ENCODE peak calls at places on chromosome 15, in four cellular contexts. One of them, this sample, is unnamed.

GRCh38 chr15:59069430-59069829 is 35.5 kb upstream of the CCNB2 start:
- DNase-seq in neural progenitor cell: no peak
- DNase-seq in Peyer's patch: no peak
- DNase-seq in brain microvascular endothelial cell: no peak
- DNase-seq in this sample: no peak

GRCh38 chr15:57503051-57503702 is 88.5 kb upstream of the MYZAP start:
- DNase-seq in neural progenitor cell: no peak
- DNase-seq in Peyer's patch: no peak
- DNase-seq in brain microvascular endothelial cell: no peak
- DNase-seq in this sample: no peak

GRCh38 chr15:42285042-42285441 is 11.8 kb upstream of the TMEM87A start:
- DNase-seq in neural progenitor cell: no peak
- DNase-seq in Peyer's patch: no peak
- DNase-seq in brain microvascular endothelial cell: no peak
- DNase-seq in this sample: no peak

GRCh38 chr15:91072162-91072561 is 27.9 kb upstream of the SV2B start:
- DNase-seq in neural progenitor cell: no peak
- DNase-seq in Peyer's patch: no peak
- DNase-seq in brain microvascular endothelial cell: no peak
- DNase-seq in this sample: no peak

GRCh38 chr15:29811691-29812383 is 10.4 kb downstream of the TJP1 start:
- DNase-seq in neural progenitor cell: no peak
- DNase-seq in Peyer's patch: no peak
- DNase-seq in brain microvascular endothelial cell: no peak
- DNase-seq in this sample: no peak

GRCh38 chr15:67783303-67783702 is 42.0 kb upstream of the SKOR1 start:
- DNase-seq in neural progenitor cell: no peak
- DNase-seq in Peyer's patch: peak; percentile 77
- DNase-seq in brain microvascular endothelial cell: no peak
- DNase-seq in this sample: no peak

GRCh38 chr15:83205725-83206324 is 1.8 kb downstream of the HDGFL3 start:
- DNase-seq in neural progenitor cell: no peak
- DNase-seq in Peyer's patch: no peak
- DNase-seq in brain microvascular endothelial cell: peak; percentile 93
- DNase-seq in this sample: no peak

GRCh38 chr15:68696532-68697363 is 118.0 kb downstream of the CORO2B start:
- DNase-seq in neural progenitor cell: no peak
- DNase-seq in Peyer's patch: no peak
- DNase-seq in brain microvascular endothelial cell: no peak
- DNase-seq in this sample: no peak

GRCh38 chr15:75712668-75713337 is at the start of gene CSPG4:
- DNase-seq in neural progenitor cell: peak; percentile 75
- DNase-seq in Peyer's patch: no peak
- DNase-seq in brain microvascular endothelial cell: peak; percentile 39
- DNase-seq in this sample: no peak

GRCh38 chr15:58179206-58179605 is 41.0 kb downstream of the AQP9 start:
- DNase-seq in neural progenitor cell: no peak
- DNase-seq in Peyer's patch: no peak
- DNase-seq in brain microvascular endothelial cell: no peak
- DNase-seq in this sample: no peak

GRCh38 chr15:25864966-25865365 is 1.8 kb upstream of the ATP10A start:
- DNase-seq in neural progenitor cell: no peak
- DNase-seq in Peyer's patch: no peak
- DNase-seq in brain microvascular endothelial cell: no peak
- DNase-seq in this sample: no peak

GRCh38 chr15:95265419-95265997 is 1034.1 kb downstream of the MCTP2 start:
- DNase-seq in neural progenitor cell: no peak
- DNase-seq in Peyer's patch: no peak
- DNase-seq in brain microvascular endothelial cell: no peak
- DNase-seq in this sample: no peak

GRCh38 chr15:42444415-42445063 is 46.4 kb downstream of the ZNF106 start:
- DNase-seq in neural progenitor cell: no peak
- DNase-seq in Peyer's patch: no peak
- DNase-seq in brain microvascular endothelial cell: no peak
- DNase-seq in this sample: no peak

GRCh38 chr15:39127925-39128617 is 452.8 kb upstream of the THBS1 start:
- DNase-seq in neural progenitor cell: peak; percentile 16
- DNase-seq in Peyer's patch: no peak
- DNase-seq in brain microvascular endothelial cell: peak; percentile 91
- DNase-seq in this sample: no peak

GRCh38 chr15:45548753-45549520 is 26.4 kb upstream of the SLC30A4 start:
- DNase-seq in neural progenitor cell: no peak
- DNase-seq in Peyer's patch: no peak
- DNase-seq in brain microvascular endothelial cell: no peak
- DNase-seq in this sample: no peak

GRCh38 chr15:45546789-45547188 is 24.2 kb upstream of the SLC30A4 start:
- DNase-seq in neural progenitor cell: no peak
- DNase-seq in Peyer's patch: no peak
- DNase-seq in brain microvascular endothelial cell: no peak
- DNase-seq in this sample: no peak

GRCh38 chr15:45540531-45540930 is 18.0 kb upstream of the SLC30A4 start:
- DNase-seq in neural progenitor cell: no peak
- DNase-seq in Peyer's patch: no peak
- DNase-seq in brain microvascular endothelial cell: no peak
- DNase-seq in this sample: no peak

GRCh38 chr15:45543051-45543450 is 20.5 kb upstream of the SLC30A4 start:
- DNase-seq in neural progenitor cell: no peak
- DNase-seq in Peyer's patch: no peak
- DNase-seq in brain microvascular endothelial cell: no peak
- DNase-seq in this sample: no peak

GRCh38 chr15:45544266-45545023 is 21.9 kb upstream of the SLC30A4 start:
- DNase-seq in neural progenitor cell: no peak
- DNase-seq in Peyer's patch: no peak
- DNase-seq in brain microvascular endothelial cell: no peak
- DNase-seq in this sample: no peak
- H3K4me3 ChIP-seq in neural progenitor cell: no peak overlapping the region
- H3K4me3 ChIP-seq in Peyer's patch: no peak overlapping the region
- H3K4me3 ChIP-seq in brain microvascular endothelial cell: no peak overlapping the region
- H3K4me3 ChIP-seq in this sample: no peak overlapping the region

GRCh38 chr15:31433574-31433973 is 106.9 kb downstream of the KLF13 start:
- DNase-seq in neural progenitor cell: no peak
- DNase-seq in Peyer's patch: no peak
- DNase-seq in brain microvascular endothelial cell: no peak
- DNase-seq in this sample: no peak

GRCh38 chr15:31434418-31435255 is 108.0 kb downstream of the KLF13 start:
- DNase-seq in neural progenitor cell: no peak
- DNase-seq in Peyer's patch: peak; percentile 93
- DNase-seq in brain microvascular endothelial cell: peak; percentile 92
- DNase-seq in this sample: peak; percentile 83

GRCh38 chr15:31433101-31433500 is 106.5 kb downstream of the KLF13 start:
- DNase-seq in neural progenitor cell: no peak
- DNase-seq in Peyer's patch: no peak
- DNase-seq in brain microvascular endothelial cell: no peak
- DNase-seq in this sample: no peak

GRCh38 chr15:31435891-31436628 is 109.4 kb downstream of the KLF13 start:
- DNase-seq in neural progenitor cell: no peak
- DNase-seq in Peyer's patch: peak; percentile 69
- DNase-seq in brain microvascular endothelial cell: no peak
- DNase-seq in this sample: no peak

DNA sequence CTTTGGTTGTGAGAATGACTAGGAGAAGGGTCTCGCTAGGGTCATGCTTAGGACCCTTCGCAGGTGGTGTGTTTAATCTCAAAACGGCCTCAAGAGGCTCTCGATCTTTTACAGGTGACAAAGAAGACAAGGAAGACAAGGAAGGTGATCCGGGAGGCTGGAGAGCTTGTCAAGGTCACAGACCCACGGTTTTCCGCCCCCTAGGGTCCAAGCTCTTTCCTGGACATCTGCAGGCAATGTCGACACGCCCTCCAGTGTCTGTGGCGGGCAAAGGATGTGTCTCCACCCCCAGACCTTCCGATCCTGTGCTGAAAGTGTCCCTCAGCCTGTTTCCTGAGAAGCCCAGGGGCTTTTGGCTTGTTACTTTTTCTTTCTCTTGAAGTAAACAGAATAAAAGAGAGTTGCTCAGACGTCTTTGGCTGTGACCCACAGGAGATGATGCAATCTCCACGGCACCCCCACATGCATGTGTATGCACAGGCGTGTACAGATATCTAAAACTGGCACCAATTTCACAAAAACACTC is 108.7 kb downstream of the KLF13 start:
- DNase-seq in neural progenitor cell: peak; percentile 73
- DNase-seq in Peyer's patch: peak; percentile 95
- DNase-seq in brain microvascular endothelial cell: peak; percentile 70
- DNase-seq in this sample: peak; percentile 87
- TF ChIP-seq CTCF in neural progenitor cell: peak; percentile 55
- TF ChIP-seq CTCF in Peyer's patch: peak; percentile 76
- TF ChIP-seq CTCF in brain microvascular endothelial cell: peak; percentile 88
- TF ChIP-seq CTCF in this sample: peak; percentile 83

GRCh38 chr15:80480171-80480811 is 76.1 kb downstream of the ARNT2 start:
- DNase-seq in neural progenitor cell: no peak
- DNase-seq in Peyer's patch: no peak
- DNase-seq in brain microvascular endothelial cell: peak; percentile 47
- DNase-seq in this sample: no peak
- H3K27ac ChIP-seq in neural progenitor cell: no peak overlapping the region
- H3K27ac ChIP-seq in Peyer's patch: peak overlapping the region; percentile 51
- H3K27ac ChIP-seq in brain microvascular endothelial cell: peak overlapping the region; percentile 94
- H3K27ac ChIP-seq in this sample: peak overlapping the region; percentile 53

DNA sequence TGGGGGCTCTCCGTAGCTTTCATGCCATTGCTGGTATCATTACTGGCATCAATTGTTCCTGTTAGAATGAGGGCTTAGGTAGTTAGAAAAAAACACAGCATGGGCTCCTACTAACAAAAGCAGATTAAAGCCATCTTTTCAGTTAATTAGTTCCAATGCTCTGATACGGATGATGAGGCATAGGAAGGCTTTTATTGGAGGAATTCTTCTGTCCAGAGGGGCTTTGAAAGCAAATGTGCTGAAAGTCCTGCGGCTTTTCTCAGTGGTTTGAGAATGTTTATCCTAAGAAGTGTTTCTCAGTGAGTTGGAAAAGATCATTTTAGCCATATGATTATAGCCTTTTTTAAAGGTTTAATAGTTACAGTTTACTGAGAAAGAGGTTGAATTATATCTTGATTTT is 198.5 kb downstream of the THSD4 start:
- DNase-seq in neural progenitor cell: peak; percentile 91
- DNase-seq in Peyer's patch: no peak
- DNase-seq in brain microvascular endothelial cell: no peak
- DNase-seq in this sample: no peak
- H3K4me3 ChIP-seq in neural progenitor cell: peak overlapping the region; percentile 27
- H3K4me3 ChIP-seq in Peyer's patch: no peak overlapping the region
- H3K4me3 ChIP-seq in brain microvascular endothelial cell: no peak overlapping the region
- H3K4me3 ChIP-seq in this sample: no peak overlapping the region

GRCh38 chr15:52262364-52262763 is 33.2 kb downstream of the MYO5C start:
- DNase-seq in neural progenitor cell: no peak
- DNase-seq in Peyer's patch: no peak
- DNase-seq in brain microvascular endothelial cell: no peak
- DNase-seq in this sample: no peak

GRCh38 chr15:52261026-52261425 is 34.6 kb downstream of the MYO5C start:
- DNase-seq in neural progenitor cell: no peak
- DNase-seq in Peyer's patch: no peak
- DNase-seq in brain microvascular endothelial cell: no peak
- DNase-seq in this sample: no peak

GRCh38 chr15:52263563-52263962 is 32.0 kb downstream of the MYO5C start:
- DNase-seq in neural progenitor cell: no peak
- DNase-seq in Peyer's patch: no peak
- DNase-seq in brain microvascular endothelial cell: no peak
- DNase-seq in this sample: no peak

GRCh38 chr15:52259503-52259902 is 36.1 kb downstream of the MYO5C start:
- DNase-seq in neural progenitor cell: no peak
- DNase-seq in Peyer's patch: no peak
- DNase-seq in brain microvascular endothelial cell: no peak
- DNase-seq in this sample: no peak

GRCh38 chr15:52261498-52262242 is 33.9 kb downstream of the MYO5C start:
- DNase-seq in neural progenitor cell: peak; percentile 89
- DNase-seq in Peyer's patch: peak; percentile 84
- DNase-seq in brain microvascular endothelial cell: peak; percentile 80
- DNase-seq in this sample: peak; percentile 64
- TF ChIP-seq CTCF in neural progenitor cell: no peak
- TF ChIP-seq CTCF in Peyer's patch: no peak
- TF ChIP-seq CTCF in brain microvascular endothelial cell: peak; percentile 40
- TF ChIP-seq CTCF in this sample: peak; percentile 14